ENCODE peak calls at places on chromosomes 6 and 20, in ten cellular contexts. R, E, M, P, D, F, S, T, K and B are unnamed samples.

GRCh38 chr6:1787894-1788293 is 178.2 kb downstream of the FOXC1 start:
- DNase-seq in K (no peak), F (no peak), T (no peak), D (no peak), M (peak), E (no peak), P (peak), S (peak), R (peak), B (no peak)

GRCh38 chr20:11912013-11912663 is 5.6 kb upstream of the BTBD3 start:
- DNase-seq in M (no peak), P (no peak), K (peak), E (peak), F (no peak), S (no peak), R (no peak), T (no peak), D (no peak), B (peak)

GRCh38 chr6:72286911-72287311 is 335.0 kb upstream of the KCNQ5 start:
- DNase-seq in K (no peak), E (no peak), T (no peak), S (peak), D (no peak), R (no peak), M (no peak), F (peak), P (peak), B (no peak)

GRCh38 chr6:149271348-149272340 is 45.9 kb upstream of the TAB2 start:
- DNase-seq in E (peak), R (peak), P (peak), T (no peak), M (no peak), K (no peak), F (no peak), D (peak), S (no peak), B (no peak)

GRCh38 chr20:43961541-43962471 is 47.2 kb downstream of the TOX2 start:
- DNase-seq in T (no peak), K (no peak), F (no peak), M (no peak), E (no peak), D (no peak), R (no peak), S (no peak), P (no peak), B (no peak)

GRCh38 chr6:41655706-41656668 is 17.7 kb downstream of the MDFI start:
- DNase-seq in D (no peak), F (no peak), E (no peak), S (peak), K (no peak), T (peak), M (peak), P (peak), R (peak), B (peak)

GRCh38 chr6:122014961-122015360 is 384.5 kb upstream of the HSF2 start:
- DNase-seq in T (no peak), E (no peak), R (no peak), M (no peak), S (peak), P (peak), K (no peak), D (no peak), F (no peak), B (no peak)

GRCh38 chr20:63101781-63102719 is 95.3 kb upstream of the BHLHE23 start:
- DNase-seq in D (peak), M (peak), S (peak), R (peak), T (peak), E (peak), P (peak), F (no peak), K (peak), B (no peak)

GRCh38 chr6:56510984-56511531 is 131.6 kb downstream of the DST start:
- DNase-seq in T (no peak), E (no peak), S (no peak), M (peak), R (no peak), P (no peak), K (no peak), D (no peak), F (no peak), B (no peak)

GRCh38 chr20:25361287-25361683 is 29.4 kb downstream of the ABHD12 start:
- DNase-seq in K (peak), R (no peak), F (no peak), D (no peak), P (peak), M (no peak), T (no peak), S (peak), E (no peak), B (no peak)

GRCh38 chr20:59835057-59835447 is 98.4 kb downstream of the SYCP2 start:
- DNase-seq in P (no peak), S (peak), F (peak), M (no peak), T (no peak), K (no peak), R (no peak), D (no peak), E (no peak), B (no peak)

GRCh38 chr6:12371641-12372146 is 81.5 kb downstream of the EDN1 start:
- DNase-seq in E (no peak), M (no peak), F (no peak), K (peak), D (no peak), S (peak), T (no peak), P (peak), R (no peak), B (no peak)

GRCh38 chr20:12394786-12395185 is 477.1 kb downstream of the BTBD3 start:
- DNase-seq in M (no peak), E (no peak), S (no peak), D (no peak), T (no peak), K (no peak), F (no peak), R (no peak), P (no peak), B (no peak)